ENCODE peak calls at places on chromosomes 12 and 14, in nine cellular contexts. P, M, K, V, O, Q, C, Z and D are unnamed samples.
A peak's percentile ranks its signal among the peaks of the same experiment; 100 is the strongest.

GRCh38 chr14:39988939-39989338 is 556.7 kb upstream of the FBXO33 start:
- DNase-seq in M (no peak), V (no peak), C (peak; percentile 59), Q (peak; percentile 25), K (no peak), Z (no peak), P (no peak), O (no peak), D (no peak)

GRCh38 chr14:101196795-101197590 is 293.5 kb upstream of the RTL1 start:
- DNase-seq in V (peak; percentile 30), K (no peak), C (no peak), M (no peak), P (peak; percentile 7), O (peak; percentile 70), Z (no peak), Q (no peak), D (no peak)

GRCh38 chr12:123011701-123012100 is 31.2 kb downstream of the ARL6IP4 start:
- DNase-seq in M (no peak), Q (no peak), Z (no peak), P (no peak), V (no peak), C (no peak), K (no peak), O (no peak), D (no peak)

GRCh38 chr12:58341791-58342190 is 400.4 kb downstream of the ATP23 start:
- DNase-seq in C (peak; percentile 98), V (no peak), Q (peak; percentile 22), K (no peak), O (no peak), Z (no peak), P (no peak), M (no peak), D (no peak)

GRCh38 chr14:76715102-76715926 is 46.0 kb upstream of the VASH1 start:
- DNase-seq in P (no peak), O (no peak), Q (peak; percentile 3), Z (no peak), K (peak; percentile 28), M (peak; percentile 5), V (no peak), C (no peak), D (no peak)

GRCh38 chr14:103099081-103099732 is 4.7 kb downstream of the EXOC3L4 start:
- DNase-seq in P (no peak), K (peak; percentile 5), M (no peak), C (no peak), Z (no peak), O (no peak), V (no peak), Q (no peak), D (peak; percentile 29)

GRCh38 chr12:98645572-98646067 is 530 bp downstream of the APAF1 start:
- DNase-seq in O (no peak), K (peak; percentile 18), Z (no peak), M (peak; percentile 50), P (peak; percentile 42), V (peak; percentile 61), C (no peak), Q (peak; percentile 22), D (peak; percentile 42)

GRCh38 chr12:106773286-106773685 is 1.2 kb upstream of the RIC8B start:
- DNase-seq in M (no peak), O (no peak), V (no peak), Q (no peak), C (no peak), P (no peak), K (no peak), Z (no peak), D (no peak)

GRCh38 chr12:131402781-131403396 is 308.0 kb upstream of the SFSWAP start:
- DNase-seq in Z (no peak), Q (no peak), V (no peak), C (no peak), K (no peak), M (no peak), P (peak; percentile 41), O (no peak), D (no peak)

GRCh38 chr12:131399000-131399399 is 311.9 kb upstream of the SFSWAP start:
- DNase-seq in Q (no peak), V (no peak), C (no peak), O (no peak), P (no peak), Z (no peak), K (no peak), M (no peak), D (no peak)

GRCh38 chr12:131395971-131396573 is 314.8 kb upstream of the SFSWAP start:
- DNase-seq in O (no peak), P (no peak), V (no peak), K (no peak), Q (no peak), Z (no peak), C (no peak), M (no peak), D (no peak)

GRCh38 chr12:131397493-131398181 is 313.3 kb upstream of the SFSWAP start:
- DNase-seq in K (no peak), V (no peak), Q (no peak), Z (no peak), C (no peak), P (no peak), M (no peak), O (no peak), D (no peak)
- H3K4me3 ChIP-seq in K (no peak overlapping the region), V (no peak overlapping the region), Q (no peak overlapping the region), Z (no peak overlapping the region), C (no peak overlapping the region), P (no peak overlapping the region), M (no peak overlapping the region), O (no peak overlapping the region), D (no peak overlapping the region)

DNA sequence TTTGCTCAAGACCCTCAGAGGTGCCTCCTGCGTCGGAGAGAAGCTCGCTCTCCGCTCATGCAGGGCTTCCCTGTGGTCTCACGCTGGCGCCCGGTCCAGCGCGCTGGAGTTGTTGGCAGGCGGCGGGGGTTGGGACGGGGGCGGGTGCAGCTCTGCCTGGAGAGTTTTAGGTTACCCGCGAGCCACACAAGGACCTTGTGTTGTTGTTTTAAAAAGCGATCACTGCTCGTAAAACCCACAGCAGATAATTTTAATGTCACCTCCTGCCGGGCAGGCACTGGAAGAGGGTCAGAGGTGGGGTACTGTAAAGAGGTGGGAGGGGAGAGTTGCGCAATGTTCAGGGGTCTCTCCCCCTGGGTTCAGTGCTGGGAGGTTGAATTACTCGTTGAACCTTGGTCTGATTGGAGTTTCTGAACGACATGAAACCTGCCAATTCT is 853 bp downstream of the SMOC1 start:
- DNase-seq in O (no peak), M (no peak), Q (no peak), K (no peak), V (no peak), C (no peak), Z (no peak), P (no peak), D (peak; percentile 59)
- H3K4me3 ChIP-seq in O (no peak overlapping the region), M (no peak overlapping the region), Q (peak overlapping the region; percentile 45), K (peak overlapping the region; percentile 45), V (peak overlapping the region; percentile 45), C (no peak overlapping the region), Z (peak overlapping the region; percentile 75), P (no peak overlapping the region), D (no peak overlapping the region)

GRCh38 chr12:109607618-109608017 is 34.0 kb downstream of the MVK start:
- DNase-seq in K (no peak), V (no peak), Q (no peak), O (no peak), C (no peak), Z (no peak), P (no peak), M (no peak), D (peak; percentile 5)

GRCh38 chr12:109604902-109605536 is 31.4 kb downstream of the MVK start:
- DNase-seq in Q (no peak), M (no peak), Z (no peak), O (no peak), P (no peak), K (no peak), V (no peak), C (no peak), D (no peak)

GRCh38 chr12:109605599-109606228 is 32.1 kb downstream of the MVK start:
- DNase-seq in P (no peak), Q (no peak), Z (no peak), V (no peak), O (no peak), K (no peak), M (no peak), C (no peak), D (no peak)

GRCh38 chr12:109608270-109608669 is 34.7 kb downstream of the MVK start:
- DNase-seq in Q (no peak), C (no peak), P (no peak), M (no peak), V (no peak), K (no peak), Z (no peak), O (no peak), D (no peak)

DNA sequence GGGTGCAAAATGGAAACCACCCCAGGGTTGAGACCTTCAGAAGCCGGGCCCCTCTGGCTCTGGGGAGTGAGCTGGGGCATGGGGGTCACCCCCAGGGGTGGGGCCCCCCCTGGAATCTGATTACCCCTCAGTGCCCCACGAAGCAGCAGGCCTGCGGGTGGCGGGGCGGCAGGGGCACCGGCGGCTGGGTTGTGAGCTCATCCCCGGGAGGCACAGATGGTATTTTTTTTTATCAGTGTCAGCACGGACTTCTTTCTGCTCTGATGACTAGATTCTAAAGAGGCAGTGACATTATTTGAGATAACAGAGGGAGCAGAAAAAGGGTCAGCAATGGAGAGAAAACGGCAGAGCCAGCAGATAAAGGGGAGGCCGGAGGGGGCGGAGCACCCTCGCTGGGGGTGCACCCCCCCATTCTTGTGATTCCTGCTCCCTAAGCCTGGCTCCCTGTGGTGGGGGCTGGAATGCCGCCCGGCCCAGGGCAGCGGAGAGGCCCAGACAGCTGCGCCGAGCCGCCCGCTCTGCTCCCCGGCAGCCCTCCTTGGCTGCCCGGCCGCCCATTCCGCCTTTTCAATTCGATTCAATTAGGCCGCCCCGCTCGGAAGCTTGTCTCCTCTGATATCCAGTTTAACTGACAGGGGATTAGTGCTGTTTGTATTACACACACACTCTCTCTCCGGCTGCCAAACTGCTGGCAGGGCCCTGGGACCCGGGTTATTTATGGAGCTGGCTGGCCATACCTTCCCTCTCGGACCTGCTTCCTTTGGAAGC is 32.9 kb downstream of the MVK start:
- DNase-seq in M (no peak), C (no peak), K (peak; percentile 38), P (no peak), Q (no peak), V (no peak), Z (no peak), O (no peak), D (no peak)
- H3K4me3 ChIP-seq in M (no peak overlapping the region), C (no peak overlapping the region), K (peak overlapping the region; percentile 39), P (no peak overlapping the region), Q (no peak overlapping the region), V (peak overlapping the region; percentile 29), Z (peak overlapping the region; percentile 43), O (no peak overlapping the region), D (no peak overlapping the region)

GRCh38 chr12:125183187-125184067 is 118.2 kb downstream of the AACS start:
- DNase-seq in Z (peak; percentile 69), K (peak; percentile 58), C (no peak), O (peak; percentile 68), M (peak; percentile 77), Q (peak; percentile 48), V (peak; percentile 69), P (peak; percentile 80), D (peak; percentile 87)

GRCh38 chr12:125186471-125187147 is 121.4 kb downstream of the AACS start:
- DNase-seq in C (no peak), M (no peak), V (no peak), Q (no peak), O (no peak), P (no peak), Z (no peak), K (no peak), D (peak; percentile 55)

GRCh38 chr12:125185740-125186470 is 120.7 kb downstream of the AACS start:
- DNase-seq in O (peak; percentile 31), P (peak; percentile 59), M (peak; percentile 86), Z (peak; percentile 65), K (peak; percentile 75), Q (peak; percentile 33), C (no peak), V (no peak), D (peak; percentile 93)

GRCh38 chr12:125185311-125185739 is 120.1 kb downstream of the AACS start:
- DNase-seq in K (no peak), Q (no peak), O (no peak), Z (no peak), P (no peak), V (no peak), C (no peak), M (no peak), D (peak; percentile 51)

GRCh38 chr12:125184213-125184952 is 119.1 kb downstream of the AACS start:
- DNase-seq in Z (no peak), M (no peak), O (no peak), V (no peak), K (no peak), C (no peak), P (no peak), Q (no peak), D (no peak)
- H3K4me3 ChIP-seq in Z (no peak overlapping the region), M (no peak overlapping the region), O (no peak overlapping the region), V (no peak overlapping the region), K (no peak overlapping the region), C (no peak overlapping the region), P (no peak overlapping the region), Q (no peak overlapping the region), D (no peak overlapping the region)